ENCODE peak calls at places on chromosome 18, in eight cellular contexts. X, O, E, G, B, M, I and D are unnamed samples.

GRCh38 chr18:49340446-49340845 is 120.0 kb downstream of the DYM start:
- DNase-seq in E (no peak), O (no peak), G (no peak), B (no peak), X (no peak), I (peak; percentile 64), M (no peak), D (no peak)

GRCh38 chr18:62682396-62682795 is 32.9 kb upstream of the PHLPP1 start:
- DNase-seq in I (no peak), G (no peak), X (no peak), E (peak; percentile 77), M (no peak), O (no peak), B (no peak), D (no peak)

GRCh38 chr18:56001576-56001975 is 413.6 kb upstream of the TCF4 start:
- DNase-seq in G (no peak), I (no peak), X (no peak), O (peak; percentile 0), B (no peak), E (no peak), M (no peak), D (no peak)

GRCh38 chr18:26547302-26548143 is 830 bp downstream of the KCTD1 start:
- DNase-seq in O (peak; percentile 85), I (peak; percentile 84), G (no peak), B (peak; percentile 49), E (no peak), M (no peak), X (peak; percentile 92), D (no peak)

GRCh38 chr18:65983750-65984149 is 232.9 kb downstream of the CDH7 start:
- DNase-seq in I (no peak), M (no peak), X (no peak), O (no peak), E (no peak), B (no peak), G (no peak), D (no peak)

GRCh38 chr18:8949206-8949605 is 153.3 kb upstream of the NDUFV2 start:
- DNase-seq in B (no peak), X (no peak), O (no peak), M (peak; percentile 8), G (no peak), I (peak; percentile 48), E (no peak), D (peak; percentile 57)

GRCh38 chr18:63887424-63887823 is at the start of gene SERPINB2:
- DNase-seq in O (no peak), E (no peak), M (no peak), I (peak; percentile 41), X (peak; percentile 14), G (no peak), B (no peak), D (no peak)

GRCh38 chr18:13429884-13430510 is 211.4 kb downstream of the LDLRAD4 start:
- DNase-seq in M (no peak), E (no peak), X (no peak), I (no peak), B (no peak), O (no peak), G (no peak), D (no peak)

GRCh38 chr18:46393961-46394360 is 263.1 kb downstream of the LOXHD1 start:
- DNase-seq in E (no peak), B (no peak), M (no peak), X (no peak), I (no peak), O (no peak), G (no peak), D (no peak)

GRCh38 chr18:35189510-35189909 is 51.3 kb upstream of the ZNF397 start:
- DNase-seq in M (no peak), E (no peak), I (no peak), B (no peak), G (no peak), X (no peak), O (no peak), D (no peak)